ENCODE peak calls at places on chromosomes 2 and 18, in five cellular contexts. Y, O, L, U and S are unnamed samples. For H3K36me3, the result is how much of the 10 kb centered on the place peaks cover.

GRCh38 chr2:237391140-237391539 is 22.8 kb downstream of the COL6A3 start:
- DNase-seq in Y (no peak), O (no peak), L (no peak), U (no peak), S (no peak)

GRCh38 chr2:13714466-13714865 is 918.1 kb upstream of the LRATD1 start:
- DNase-seq in Y (no peak), O (no peak), L (no peak), U (no peak), S (no peak)

GRCh38 chr2:226159875-226160479 is 639.6 kb downstream of the IRS1 start:
- DNase-seq in Y (no peak), O (no peak), L (no peak), U (no peak), S (no peak)

GRCh38 chr18:34444622-34445021 is 219.9 kb upstream of the NOL4 start:
- DNase-seq in Y (no peak), O (no peak), L (no peak), U (no peak), S (no peak)

GRCh38 chr18:519019-519879 is 18.7 kb upstream of the COLEC12 start:
- DNase-seq in Y (peak), O (peak), L (no peak), U (no peak), S (peak)

GRCh38 chr2:176247859-176248258 is 21.4 kb upstream of the MTX2 start:
- DNase-seq in Y (no peak), O (no peak), L (no peak), U (no peak), S (no peak)

GRCh38 chr2:80482276-80482675 is 177.7 kb upstream of the LRRTM1 start:
- DNase-seq in Y (no peak), O (no peak), L (no peak), U (no peak), S (no peak)

GRCh38 chr18:77811510-77811909 is 561.9 kb downstream of the GALR1 start:
- DNase-seq in Y (no peak), O (no peak), L (no peak), U (no peak), S (no peak)

GRCh38 chr2:160351978-160352377 is 141.6 kb downstream of the RBMS1 start:
- DNase-seq in Y (no peak), O (no peak), L (no peak), U (no peak), S (no peak)

GRCh38 chr2:171210216-171210863 is 49.6 kb upstream of the TLK1 start:
- DNase-seq in Y (no peak), O (no peak), L (no peak), U (no peak), S (no peak)

GRCh38 chr18:13394794-13395193 is 176.2 kb downstream of the LDLRAD4 start:
- DNase-seq in Y (no peak), O (no peak), L (no peak), U (no peak), S (no peak)

GRCh38 chr2:39724828-39725144 is 54.3 kb downstream of the THUMPD2 start:
- DNase-seq in Y (no peak), O (no peak), L (no peak), U (no peak), S (no peak)

GRCh38 chr18:27298215-27298804 is 113.2 kb upstream of the CHST9 start:
- DNase-seq in Y (no peak), O (no peak), L (no peak), U (no peak), S (no peak)
- TF ChIP-seq CTCF in Y (peak), O (no peak), L (no peak), U (peak), S (no peak)

GRCh38 chr2:37653805-37654378 is 17.6 kb downstream of the CDC42EP3 start:
- DNase-seq in Y (peak), O (no peak), L (peak), U (no peak), S (no peak)
- H3K36me3 ChIP-seq in Y (under half), O (under half), L (under half), U (under half), S (under half)

DNA sequence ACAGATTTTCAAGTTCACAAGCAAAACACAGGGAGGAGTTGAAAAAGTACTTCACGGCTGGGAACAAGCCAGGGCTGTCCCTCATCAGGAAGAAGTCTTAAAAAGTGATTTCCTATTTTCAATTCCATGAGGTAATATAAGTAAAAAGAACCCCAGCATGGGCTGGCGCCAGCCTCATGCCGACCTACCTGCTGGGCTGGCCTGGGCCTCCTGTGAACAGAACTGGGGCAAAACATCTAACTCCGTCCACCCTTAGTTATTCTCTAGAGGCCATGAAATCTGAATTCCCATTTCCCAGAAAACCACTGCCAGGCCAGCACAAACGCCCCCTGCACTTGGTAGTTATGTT is 68.9 kb downstream of the POLR1A start:
- DNase-seq in Y (no peak), O (no peak), L (peak), U (no peak), S (no peak)
- H3K4me3 ChIP-seq in Y (no peak), O (no peak), L (peak), U (peak), S (no peak)

DNA sequence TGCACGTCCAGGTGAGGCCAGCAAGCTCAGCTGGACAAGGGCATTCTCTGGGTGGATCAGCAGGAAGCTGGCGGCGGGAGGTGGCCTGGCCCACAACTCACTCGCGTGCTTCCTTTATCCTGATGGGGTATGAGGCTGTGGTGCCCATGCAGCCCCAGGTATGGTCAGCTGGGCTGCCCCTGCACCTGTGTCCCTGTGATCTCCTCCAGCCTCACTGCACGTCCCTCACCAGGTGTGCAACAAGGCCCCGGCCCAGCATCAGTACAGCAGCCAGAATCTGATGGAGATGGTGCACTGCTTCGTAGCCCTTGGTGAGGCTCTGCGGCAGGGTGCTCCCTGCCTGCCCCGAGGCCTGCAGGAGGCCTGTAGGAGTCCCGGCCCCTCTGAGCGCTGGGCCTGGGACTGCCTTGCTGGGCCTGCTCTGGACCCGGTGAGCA is 17.6 kb downstream of the MROH2A start:
- DNase-seq in Y (no peak), O (peak), L (peak), U (no peak), S (no peak)
- TF ChIP-seq CTCF in Y (no peak), O (no peak), L (no peak), U (no peak), S (no peak)

DNA sequence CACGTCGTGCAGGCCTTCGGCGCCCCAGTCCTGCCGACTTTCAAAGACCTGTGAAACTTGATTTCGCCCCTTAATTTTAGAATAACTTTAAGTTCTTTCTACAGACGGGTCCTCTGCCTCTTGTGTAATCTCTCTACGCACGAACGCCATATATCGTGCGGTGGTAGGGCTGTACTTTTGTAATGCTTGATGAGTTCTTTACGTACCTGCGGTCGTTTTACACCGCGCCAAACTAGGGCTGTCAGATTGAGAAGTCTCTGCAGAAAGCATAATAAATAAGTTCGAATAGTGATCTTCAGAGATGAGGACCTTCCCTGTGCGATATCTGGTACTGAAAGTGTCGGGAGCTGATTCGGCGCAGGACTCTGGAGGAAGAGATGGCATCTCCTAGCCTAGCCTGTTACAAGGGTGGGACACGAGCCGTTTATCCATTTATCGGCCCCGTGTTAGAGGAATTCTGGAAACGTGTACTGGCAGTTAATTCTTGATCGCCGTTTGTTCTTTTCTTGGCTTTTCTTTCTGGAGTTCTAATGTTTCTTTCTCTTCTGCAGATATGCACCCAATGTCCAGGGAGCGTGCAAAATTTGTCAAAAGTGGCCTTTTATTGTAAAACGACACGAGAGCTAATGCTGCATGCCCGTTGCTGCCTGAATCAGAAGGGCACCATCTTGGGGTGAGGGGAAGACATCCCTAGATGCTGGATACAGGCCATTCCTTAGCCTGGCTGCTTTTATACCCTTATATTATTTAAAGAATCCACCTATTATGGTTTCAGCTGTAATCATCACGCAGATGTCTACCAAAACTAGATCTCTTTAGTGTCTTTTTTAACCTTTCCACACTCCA is 781 bp upstream of the SLC5A6 start:
- DNase-seq in Y (no peak), O (no peak), L (no peak), U (peak), S (no peak)
- H3K36me3 ChIP-seq in Y (under half), O (under half), L (under half), U (under half), S (under half)

GRCh38 chr2:218387369-218388194 is 5.5 kb downstream of the SLC11A1 start:
- DNase-seq in Y (peak), O (peak), L (peak), U (no peak), S (peak)
- H3K4me3 ChIP-seq in Y (peak), O (peak), L (peak), U (no peak), S (peak)